ENCODE peak calls at places on chromosomes 13 and 19, in seven cellular contexts. A is stimulated activated CD8-positive, alpha-beta memory T cell treated with anti-CD3 and anti-CD28 coated beads, Interleukin-4, amount 100 ng/mL, for 4 hours; L is left ventricle myocardium inferior; J is H54; Q is ACHN; M is brain microvascular endothelial cell; F is NCI-H526 treated with DMSO at 0.1 percent for 48 hours. H is an unnamed sample.
A peak's percentile ranks its signal among the peaks of the same experiment; 100 is the strongest.

GRCh38 chr19:14085309-14085995 is at the start of gene C19orf67:
- DNase-seq in A (no peak), L (no peak), J (no peak), Q (no peak), M (no peak), F (no peak), H (no peak)

GRCh38 chr13:70816853-70817252 is 708.6 kb upstream of the KLHL1 start:
- DNase-seq in A (no peak), L (no peak), J (no peak), Q (no peak), M (peak; percentile 22), F (no peak), H (no peak)

GRCh38 chr13:29721766-29722165 is 126.3 kb upstream of the SLC7A1 start:
- DNase-seq in A (no peak), L (no peak), J (no peak), Q (no peak), M (no peak), F (no peak), H (no peak)

GRCh38 chr13:72565893-72566292 is 161.5 kb downstream of the MZT1 start:
- DNase-seq in A (no peak), L (no peak), J (no peak), Q (peak; percentile 25), M (peak; percentile 11), F (peak; percentile 18), H (peak; percentile 12)

GRCh38 chr19:46488551-46488950 is 7.1 kb downstream of the PNMA8B start:
- DNase-seq in A (no peak), L (no peak), J (no peak), Q (no peak), M (no peak), F (no peak), H (peak; percentile 37)

GRCh38 chr19:38731654-38732301 is 12.5 kb downstream of the CAPN12 start:
- DNase-seq in A (no peak), L (no peak), J (no peak), Q (no peak), M (no peak), F (no peak), H (no peak)

GRCh38 chr13:77994166-77994565 is 75.5 kb upstream of the EDNRB start:
- DNase-seq in A (no peak), L (no peak), J (no peak), Q (no peak), M (no peak), F (no peak), H (no peak)

GRCh38 chr19:1235625-1236538 is 1.9 kb downstream of the CBARP start:
- DNase-seq in A (no peak), L (no peak), J (peak; percentile 91), Q (no peak), M (no peak), F (no peak), H (no peak)

GRCh38 chr13:99681695-99682094 is 180.4 kb downstream of the TM9SF2 start:
- DNase-seq in A (no peak), L (no peak), J (no peak), Q (no peak), M (no peak), F (no peak), H (no peak)

GRCh38 chr13:93730780-93731179 is 504.2 kb downstream of the GPC6 start:
- DNase-seq in A (no peak), L (no peak), J (no peak), Q (no peak), M (peak; percentile 25), F (no peak), H (no peak)

GRCh38 chr13:100098445-100099116 is 9.7 kb downstream of the PCCA start:
- DNase-seq in A (no peak), L (no peak), J (no peak), Q (peak; percentile 8), M (no peak), F (no peak), H (no peak)

GRCh38 chr13:40476175-40476958 is 190.1 kb downstream of the FOXO1 start:
- DNase-seq in A (no peak), L (no peak), J (no peak), Q (no peak), M (peak; percentile 24), F (no peak), H (no peak)

GRCh38 chr13:44651209-44651608 is 75.1 kb upstream of the TSC22D1 start:
- DNase-seq in A (no peak), L (no peak), J (no peak), Q (no peak), M (no peak), F (no peak), H (no peak)

GRCh38 chr13:50125556-50126377 is 110.5 kb downstream of the KCNRG start:
- DNase-seq in A (peak; percentile 72), L (peak; percentile 94), J (peak; percentile 42), Q (peak; percentile 72), M (peak; percentile 78), F (peak; percentile 93), H (peak; percentile 73)

GRCh38 chr19:30064776-30065494 is 122.9 kb downstream of the URI1 start:
- DNase-seq in A (no peak), L (no peak), J (no peak), Q (no peak), M (no peak), F (no peak), H (no peak)

GRCh38 chr19:28523619-28524018 is 689.3 kb downstream of the UQCRFS1 start:
- DNase-seq in A (no peak), L (no peak), J (no peak), Q (no peak), M (no peak), F (no peak), H (no peak)

GRCh38 chr13:113124211-113125025 is 1.8 kb downstream of the F10 start:
- DNase-seq in A (no peak), L (no peak), J (no peak), Q (no peak), M (no peak), F (no peak), H (no peak)

GRCh38 chr19:30719991-30720329 is 347.8 kb downstream of the ZNF536 start:
- DNase-seq in A (no peak), L (no peak), J (no peak), Q (no peak), M (no peak), F (no peak), H (no peak)

GRCh38 chr13:111387026-111387871 is 66.8 kb downstream of the TEX29 start:
- DNase-seq in A (no peak), L (no peak), J (no peak), Q (no peak), M (no peak), F (no peak), H (no peak)

GRCh38 chr13:114042066-114042815 is 68.4 kb upstream of the C13orf46 start:
- DNase-seq in A (no peak), L (no peak), J (no peak), Q (no peak), M (no peak), F (no peak), H (no peak)

GRCh38 chr13:101140087-101140770 is 276.1 kb downstream of the NALCN start:
- DNase-seq in A (no peak), L (no peak), J (no peak), Q (no peak), M (no peak), F (no peak), H (no peak)

GRCh38 chr19:5281588-5281987 is 59.0 kb downstream of the PTPRS start:
- DNase-seq in A (no peak), L (peak; percentile 84), J (no peak), Q (no peak), M (no peak), F (no peak), H (no peak)

GRCh38 chr19:40552848-40553247 is 23.8 kb upstream of the SHKBP1 start:
- DNase-seq in A (no peak), L (no peak), J (no peak), Q (no peak), M (no peak), F (no peak), H (no peak)

GRCh38 chr19:39870171-39870971 is 24.2 kb upstream of the FBL start:
- DNase-seq in A (no peak), L (no peak), J (no peak), Q (no peak), M (no peak), F (no peak), H (no peak)

GRCh38 chr19:40424637-40425449 is 949 bp downstream of the SERTAD1 start:
- DNase-seq in A (no peak), L (no peak), J (no peak), Q (peak; percentile 22), M (peak; percentile 11), F (no peak), H (no peak)

GRCh38 chr13:48930933-48931332 is 44.8 kb upstream of the FNDC3A start:
- DNase-seq in A (no peak), L (no peak), J (no peak), Q (no peak), M (no peak), F (no peak), H (no peak)

GRCh38 chr19:32773126-32773525 is 53.6 kb downstream of the TDRD12 start:
- DNase-seq in A (no peak), L (no peak), J (no peak), Q (no peak), M (no peak), F (no peak), H (no peak)

GRCh38 chr13:113119822-113120189 is 2.8 kb upstream of the F10 start:
- DNase-seq in A (no peak), L (no peak), J (no peak), Q (no peak), M (no peak), F (no peak), H (no peak)

GRCh38 chr13:35694549-35695233 is 218.2 kb upstream of the MAB21L1 start:
- DNase-seq in A (no peak), L (no peak), J (no peak), Q (no peak), M (no peak), F (no peak), H (no peak)

GRCh38 chr19:23482829-23483228 is 87.6 kb upstream of the ZNF91 start:
- DNase-seq in A (no peak), L (no peak), J (no peak), Q (no peak), M (no peak), F (no peak), H (no peak)

GRCh38 chr19:53328967-53329366 is 4.6 kb upstream of the ZNF845 start:
- DNase-seq in A (no peak), L (peak; percentile 70), J (no peak), Q (no peak), M (no peak), F (no peak), H (no peak)

GRCh38 chr13:112685856-112686255 is 4.0 kb upstream of the ATP11A start:
- DNase-seq in A (no peak), L (no peak), J (no peak), Q (no peak), M (no peak), F (no peak), H (no peak)

GRCh38 chr19:18607222-18608101 is 863 bp upstream of the CRLF1 start:
- DNase-seq in A (no peak), L (no peak), J (no peak), Q (no peak), M (no peak), F (no peak), H (no peak)

GRCh38 chr13:37173214-37173613 is 67.8 kb upstream of the CSNK1A1L start:
- DNase-seq in A (no peak), L (no peak), J (no peak), Q (no peak), M (peak; percentile 34), F (no peak), H (no peak)

GRCh38 chr19:5395541-5395940 is 54.9 kb upstream of the PTPRS start:
- DNase-seq in A (no peak), L (no peak), J (no peak), Q (no peak), M (peak; percentile 24), F (no peak), H (no peak)

GRCh38 chr19:6806488-6806887 is 34.0 kb downstream of the VAV1 start:
- DNase-seq in A (no peak), L (no peak), J (no peak), Q (no peak), M (no peak), F (no peak), H (no peak)

GRCh38 chr19:41547569-41547968 is 28.4 kb upstream of the CEACAM21 start:
- DNase-seq in A (no peak), L (no peak), J (no peak), Q (no peak), M (no peak), F (no peak), H (no peak)